ENCODE peak calls at places on chromosomes 4 and X, in six cellular contexts. Z is foreskin fibroblast, V is right atrium auricular region, J is fibroblast of mammary gland, F is colonic mucosa, G is RWPE2. B is an unnamed sample.

GRCh38 chr4:173135241-173135847 is 33.3 kb upstream of the GALNT7 start:
- DNase-seq in G (no peak), F (no peak), Z (peak; percentile 12), J (peak; percentile 66), V (no peak), B (no peak)

GRCh38 chrX:130878350-130879341 is 24.4 kb downstream of the ENOX2 start:
- DNase-seq in Z (peak; percentile 87), J (peak; percentile 92), G (peak; percentile 43), V (no peak), F (peak; percentile 23), B (peak; percentile 92)

GRCh38 chr4:119841361-119841760 is 212.8 kb upstream of the PDE5A start:
- DNase-seq in G (no peak), J (no peak), Z (no peak), F (no peak), V (no peak), B (no peak)

GRCh38 chr4:75555294-75556164 is at the start of gene ODAPH:
- DNase-seq in Z (peak; percentile 1), J (peak; percentile 29), V (no peak), F (no peak), G (peak; percentile 60), B (peak; percentile 68)

GRCh38 chr4:10737335-10737734 is 52.8 kb upstream of the CLNK start:
- DNase-seq in F (no peak), Z (peak; percentile 50), G (no peak), J (peak; percentile 75), V (no peak), B (no peak)

GRCh38 chr4:60588556-60588955 is 611.6 kb upstream of the ADGRL3 start:
- DNase-seq in F (no peak), G (no peak), J (no peak), V (no peak), Z (no peak), B (no peak)

GRCh38 chrX:53073115-53073581 is 9.0 kb upstream of the TSPYL2 start:
- DNase-seq in Z (no peak), F (no peak), V (no peak), G (no peak), J (no peak), B (no peak)

GRCh38 chr4:55172694-55173287 is 47.4 kb upstream of the KDR start:
- DNase-seq in F (no peak), V (no peak), Z (no peak), G (no peak), J (peak; percentile 43), B (no peak)

GRCh38 chr4:113446019-113446418 is 315.5 kb downstream of the CAMK2D start:
- DNase-seq in J (peak; percentile 97), G (no peak), V (no peak), Z (peak; percentile 74), F (no peak), B (no peak)

GRCh38 chrX:107348051-107348450 is 101.4 kb upstream of the FRMPD3 start:
- DNase-seq in F (no peak), G (no peak), V (no peak), J (no peak), Z (no peak), B (no peak)

GRCh38 chr4:35802644-35803043 is 441.7 kb downstream of the ARAP2 start:
- DNase-seq in Z (no peak), J (no peak), F (no peak), V (no peak), G (no peak), B (no peak)

GRCh38 chr4:100938698-100939097 is 408.6 kb downstream of the PPP3CA start:
- DNase-seq in J (no peak), G (no peak), V (no peak), Z (no peak), F (no peak), B (no peak)

GRCh38 chr4:78610546-78611214 is 59.1 kb downstream of the ANXA3 start:
- DNase-seq in F (no peak), V (no peak), Z (no peak), G (no peak), J (peak; percentile 54), B (no peak)

GRCh38 chr4:90616711-90617110 is 489.5 kb downstream of the CCSER1 start:
- DNase-seq in V (no peak), F (no peak), Z (no peak), J (no peak), G (no peak), B (no peak)

GRCh38 chr4:145409393-145409792 is 72.3 kb upstream of the SMAD1 start:
- DNase-seq in J (no peak), V (no peak), G (no peak), F (no peak), Z (no peak), B (no peak)

GRCh38 chr4:46450556-46450955 is 60.6 kb upstream of the GABRA2 start:
- DNase-seq in G (no peak), F (no peak), Z (no peak), V (no peak), J (no peak), B (no peak)

GRCh38 chrX:46477435-46477834 is 67.8 kb downstream of the ZNF674 start:
- DNase-seq in Z (peak; percentile 2), F (no peak), J (peak; percentile 46), G (no peak), V (no peak), B (no peak)

GRCh38 chrX:63747331-63747730 is 37.7 kb downstream of the ARHGEF9 start:
- DNase-seq in J (peak; percentile 78), G (no peak), V (no peak), Z (peak; percentile 52), F (no peak), B (peak; percentile 19)
- TF ChIP-seq CTCF in J (no peak), G (no peak), V (no peak), Z (no peak), F (no peak), B (no peak)

GRCh38 chr4:153159016-153159415 is 45.2 kb upstream of the TRIM2 start:
- DNase-seq in F (no peak), Z (no peak), G (no peak), V (no peak), J (no peak), B (no peak)
- TF ChIP-seq CTCF in F (no peak), Z (no peak), G (no peak), V (no peak), J (peak; percentile 23), B (peak; percentile 21)

DNA sequence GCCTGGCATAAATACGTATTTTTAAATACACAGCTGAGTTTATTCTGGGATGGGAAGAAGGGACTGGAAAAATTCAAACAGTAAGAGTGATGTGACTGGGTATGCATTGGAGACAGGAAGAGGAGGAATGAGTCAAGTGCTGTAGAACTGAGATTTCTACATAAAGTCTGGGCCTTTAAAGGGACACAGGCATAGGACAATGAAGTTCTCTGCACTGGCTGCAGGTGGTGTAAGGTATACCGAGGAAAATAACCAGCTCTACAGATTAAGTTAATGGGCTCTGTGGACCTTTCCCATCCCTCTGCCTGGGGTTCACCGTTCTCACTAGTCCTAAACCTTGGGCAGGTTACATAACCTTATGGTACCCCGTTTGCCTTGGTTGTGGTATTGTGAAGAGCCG is 68.7 kb downstream of the DHX15 start:
- DNase-seq in J (no peak), Z (no peak), G (no peak), V (no peak), F (no peak), B (no peak)
- TF ChIP-seq CTCF in J (no peak), Z (no peak), G (no peak), V (no peak), F (no peak), B (no peak)

DNA sequence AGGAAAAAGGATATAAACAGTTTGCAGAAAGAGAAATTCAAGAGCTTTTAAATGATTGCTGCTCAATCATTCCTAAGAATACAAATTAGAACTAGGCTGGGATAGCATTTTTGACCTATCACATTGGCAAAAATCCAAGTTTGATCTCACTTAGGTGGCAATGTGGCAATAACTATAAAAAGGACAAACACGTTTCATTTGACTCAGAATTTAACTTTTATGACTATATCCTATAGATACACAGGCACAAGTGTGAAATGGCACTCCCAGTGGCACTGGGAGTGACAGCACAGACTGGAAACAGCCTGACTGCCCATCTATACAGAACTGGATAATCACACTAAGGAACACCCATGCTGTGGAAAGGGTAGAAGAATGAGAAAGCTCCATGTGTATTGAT is 11.1 kb downstream of the CENPU start:
- DNase-seq in J (no peak), F (peak; percentile 53), Z (no peak), G (no peak), V (no peak), B (no peak)
- TF ChIP-seq CTCF in J (no peak), F (peak; percentile 33), Z (no peak), G (no peak), V (no peak), B (no peak)

DNA sequence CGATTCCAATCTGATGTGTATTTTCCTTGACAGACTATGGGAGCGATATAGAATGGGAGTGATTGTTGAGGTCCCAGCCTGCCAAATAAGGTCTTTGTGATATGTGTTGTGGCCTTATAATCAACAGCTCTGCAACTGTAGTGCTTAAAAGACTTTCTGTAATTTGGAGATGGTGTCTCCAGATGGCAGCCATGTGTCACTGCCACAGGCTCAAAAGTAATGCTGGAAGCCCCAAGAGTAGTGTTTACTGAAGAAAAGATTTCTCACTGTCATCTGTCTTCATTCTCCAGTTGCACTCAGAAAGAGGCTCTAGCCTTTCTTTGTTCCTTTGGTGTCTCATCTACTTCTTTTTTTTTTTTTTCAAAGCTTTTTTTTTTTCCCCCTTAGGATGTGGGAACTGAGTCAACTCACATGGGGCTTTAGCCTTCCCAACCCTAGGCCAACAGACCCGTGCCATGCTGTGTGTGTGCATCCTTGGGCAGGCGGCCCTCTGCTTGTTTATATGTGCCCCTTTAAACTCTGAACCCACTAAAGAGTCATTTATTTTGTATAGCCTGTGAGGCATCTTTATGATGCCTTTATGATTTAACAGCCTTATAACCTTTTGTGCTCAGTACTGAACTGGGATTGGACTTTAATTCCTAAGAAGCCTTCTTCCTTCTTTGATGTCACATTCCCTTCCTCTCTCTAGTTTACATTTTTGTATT is 15.6 kb downstream of the SRPX2 start:
- DNase-seq in J (no peak), Z (no peak), G (no peak), F (peak; percentile 54), V (no peak), B (no peak)
- TF ChIP-seq CTCF in J (no peak), Z (no peak), G (no peak), F (no peak), V (no peak), B (no peak)

DNA sequence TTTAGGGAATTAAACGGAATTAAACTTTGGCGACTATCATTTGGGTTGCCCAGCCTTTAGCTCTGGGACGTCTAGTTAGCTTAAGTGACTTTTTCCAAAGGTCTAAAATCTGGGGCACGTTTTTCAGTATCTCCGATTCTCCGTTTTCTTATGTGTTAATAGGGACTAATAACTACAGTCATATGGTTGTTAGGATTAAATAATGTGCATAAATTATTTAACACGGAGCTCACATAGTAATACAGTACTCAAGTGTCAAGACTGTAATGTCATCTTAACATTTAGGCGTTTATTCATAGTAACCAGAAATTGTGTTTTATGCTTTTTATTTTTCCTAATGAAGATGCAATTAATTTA is 466 bp upstream of the CCNA2 start:
- DNase-seq in Z (no peak), V (no peak), J (no peak), F (no peak), G (no peak), B (no peak)
- TF ChIP-seq CTCF in Z (no peak), V (no peak), J (no peak), F (no peak), G (no peak), B (no peak)

GRCh38 chr4:19095491-19096046 is 1074.0 kb upstream of the LCORL start:
- DNase-seq in F (no peak), J (no peak), G (no peak), V (no peak), Z (no peak), B (no peak)
- TF ChIP-seq CTCF in F (no peak), J (no peak), G (no peak), V (no peak), Z (no peak), B (no peak)

GRCh38 chr4:126825083-126825482 is 807.7 kb upstream of the INTU start:
- DNase-seq in V (no peak), F (no peak), G (no peak), J (no peak), Z (no peak), B (no peak)
- TF ChIP-seq CTCF in V (no peak), F (no peak), G (no peak), J (no peak), Z (no peak), B (no peak)

B was measured in astrocyte of the cerebellum.